ENCODE peak calls at places on chromosomes 13 and 19, in six cellular contexts. A is lower lobe of right lung; Q is colonic mucosa; N is CD8-positive, alpha-beta memory T cell; J is fibroblast of lung; C is small intestine. I is an unnamed sample. For H3K9me3, the result is how much of the 10 kb centered on the place peaks cover.

GRCh38 chr13:47661076-47661475 is 340.0 kb downstream of the SUCLA2 start:
- DNase-seq in N (no peak), C (no peak), A (no peak), Q (no peak), J (peak), I (no peak)

GRCh38 chr13:98650376-98651107 is 73.6 kb upstream of the STK24 start:
- DNase-seq in A (peak), J (no peak), Q (peak), N (no peak), C (peak), I (no peak)

GRCh38 chr13:48014359-48014758 is 13.3 kb upstream of the SUCLA2 start:
- DNase-seq in J (no peak), Q (no peak), C (no peak), A (no peak), N (no peak), I (no peak)

GRCh38 chr19:35828694-35829301 is 16.2 kb upstream of the PRODH2 start:
- DNase-seq in Q (peak), N (peak), C (peak), A (no peak), J (peak), I (no peak)

GRCh38 chr19:33467851-33468250 is 53.7 kb downstream of the PEPD start:
- DNase-seq in C (no peak), N (no peak), J (no peak), Q (no peak), A (peak), I (no peak)

GRCh38 chr13:44302233-44302632 is 71.4 kb upstream of the SERP2 start:
- DNase-seq in C (no peak), J (no peak), N (no peak), A (no peak), Q (no peak), I (no peak)

GRCh38 chr13:74052402-74052928 is 81.7 kb downstream of the KLF12 start:
- DNase-seq in N (no peak), Q (no peak), J (no peak), A (peak), C (no peak), I (no peak)

GRCh38 chr19:13621413-13621812 is 115.1 kb upstream of the CACNA1A start:
- DNase-seq in J (peak), C (peak), N (no peak), A (no peak), Q (no peak), I (no peak)

GRCh38 chr13:113948034-113948742 is 25.7 kb downstream of the C13orf46 start:
- DNase-seq in N (no peak), J (peak), C (no peak), Q (no peak), A (no peak), I (no peak)

GRCh38 chr19:40380199-40381037 is 9.6 kb downstream of the HIPK4 start:
- DNase-seq in C (no peak), J (no peak), Q (no peak), N (no peak), A (peak), I (no peak)

GRCh38 chr19:48836089-48837017 is at the start of gene HSD17B14:
- DNase-seq in N (no peak), C (no peak), Q (no peak), J (peak), A (no peak), I (peak)

GRCh38 chr19:48445256-48445605 is 552 bp upstream of the GRWD1 start:
- DNase-seq in C (no peak), Q (no peak), A (no peak), N (no peak), J (peak), I (no peak)

GRCh38 chr13:78603240-78603947 is at the start of gene POU4F1:
- DNase-seq in Q (peak), C (peak), J (peak), A (peak), N (peak), I (no peak)

GRCh38 chr19:30881281-30881680 is 468.0 kb downstream of the TSHZ3 start:
- DNase-seq in J (no peak), N (no peak), Q (no peak), A (no peak), C (no peak), I (no peak)

GRCh38 chr13:92592757-92593156 is 633.9 kb upstream of the GPC6 start:
- DNase-seq in C (no peak), A (no peak), N (no peak), J (no peak), Q (no peak), I (no peak)

GRCh38 chr13:24221007-24221406 is 60.5 kb downstream of the SPATA13 start:
- DNase-seq in J (no peak), C (no peak), Q (no peak), A (no peak), N (no peak), I (no peak)

GRCh38 chr13:112260108-112261055 is 115.8 kb upstream of the SPACA7 start:
- DNase-seq in C (no peak), N (no peak), J (no peak), A (no peak), Q (no peak), I (no peak)

GRCh38 chr13:106561551-106562170 is 6.3 kb downstream of the ARGLU1 start:
- DNase-seq in A (no peak), C (no peak), Q (no peak), J (no peak), N (no peak), I (no peak)

GRCh38 chr19:11797491-11797890 is 832 bp upstream of the ZNF491 start:
- DNase-seq in J (peak), C (peak), N (peak), A (peak), Q (peak), I (peak)

GRCh38 chr13:64446372-64446771 is 2783.8 kb downstream of the PCDH9 start:
- DNase-seq in N (no peak), J (no peak), A (no peak), Q (no peak), C (no peak), I (no peak)

GRCh38 chr13:34076943-34077703 is 259.2 kb downstream of the RFC3 start:
- DNase-seq in A (no peak), J (peak), N (no peak), C (peak), Q (no peak), I (no peak)

GRCh38 chr13:99150575-99151370 is 49.9 kb upstream of the UBAC2 start:
- DNase-seq in Q (no peak), N (no peak), J (peak), C (no peak), A (no peak), I (no peak)

GRCh38 chr13:31053896-31054295 is 107.8 kb downstream of the HSPH1 start:
- DNase-seq in Q (no peak), J (no peak), A (no peak), C (no peak), N (no peak), I (no peak)

GRCh38 chr19:10680545-10681135 is 20.6 kb upstream of the QTRT1 start:
- DNase-seq in A (no peak), N (no peak), C (no peak), Q (no peak), J (no peak), I (no peak)

GRCh38 chr13:109479991-109480696 is 306.2 kb downstream of the IRS2 start:
- DNase-seq in J (peak), N (no peak), Q (no peak), C (peak), A (no peak), I (no peak)

GRCh38 chr19:54470276-54470887 is 2.7 kb downstream of the CDC42EP5 start:
- DNase-seq in N (no peak), C (peak), J (no peak), A (no peak), Q (no peak), I (no peak)

GRCh38 chr13:32098275-32098674 is 66.7 kb downstream of the FRY start:
- DNase-seq in A (no peak), Q (no peak), N (no peak), C (no peak), J (no peak), I (no peak)

GRCh38 chr13:76729690-76730089 is 156.5 kb downstream of the KCTD12 start:
- DNase-seq in Q (no peak), C (no peak), N (no peak), A (no peak), J (no peak), I (no peak)

GRCh38 chr13:107680115-107680514 is 535.2 kb downstream of the LIG4 start:
- DNase-seq in J (peak), C (no peak), A (no peak), N (no peak), Q (no peak), I (no peak)

GRCh38 chr19:11115042-11115441 is 25.8 kb downstream of the LDLR start:
- DNase-seq in C (no peak), N (no peak), Q (no peak), J (no peak), A (no peak), I (no peak)

GRCh38 chr19:56637976-56638555 is 4.9 kb upstream of the SMIM17 start:
- DNase-seq in Q (peak), J (peak), N (no peak), C (peak), A (no peak), I (no peak)

GRCh38 chr19:45385392-45386221 is 15.2 kb upstream of the ERCC2 start:
- DNase-seq in C (no peak), J (no peak), A (no peak), N (no peak), Q (no peak), I (no peak)

GRCh38 chr13:44904982-44905381 is 84.3 kb downstream of the NUFIP1 start:
- DNase-seq in C (no peak), Q (peak), A (no peak), J (peak), N (no peak), I (peak)

GRCh38 chr19:49699364-49699763 is 8.4 kb downstream of the CPT1C start:
- DNase-seq in A (no peak), J (no peak), Q (no peak), C (no peak), N (no peak), I (no peak)

GRCh38 chr13:95898256-95898655 is 154.9 kb downstream of the UGGT2 start:
- DNase-seq in Q (no peak), N (no peak), A (no peak), J (no peak), C (no peak), I (no peak)

GRCh38 chr19:27793128-27793643 is 1419.8 kb downstream of the UQCRFS1 start:
- DNase-seq in A (peak), Q (peak), J (peak), C (peak), N (peak), I (peak)

GRCh38 chr13:100673376-100673830 is 1.2 kb downstream of the TMTC4 start:
- DNase-seq in J (no peak), A (no peak), Q (peak), C (no peak), N (no peak), I (no peak)

GRCh38 chr13:100063906-100064305 is 25.0 kb upstream of the PCCA start:
- DNase-seq in C (no peak), J (no peak), A (no peak), N (no peak), Q (no peak), I (no peak)

DNA sequence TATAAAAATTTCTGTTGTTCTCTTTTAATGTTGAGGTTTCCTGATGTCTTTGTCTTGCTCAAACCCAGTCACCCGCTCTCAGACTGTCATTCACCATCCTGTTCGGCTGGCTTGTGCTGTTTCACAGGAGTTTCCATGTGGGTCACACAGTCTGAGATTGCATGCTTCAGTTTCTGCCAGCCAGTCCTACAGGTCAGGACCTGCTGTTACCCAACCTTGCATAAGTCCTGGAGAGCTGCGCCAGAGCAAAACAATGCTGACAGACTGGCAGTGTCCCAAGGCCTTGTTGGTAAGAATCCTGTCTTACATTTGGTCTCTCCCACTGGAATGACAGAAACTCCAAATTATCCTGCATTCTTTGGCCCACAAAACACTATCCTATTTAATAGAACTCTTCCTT is 340.0 kb upstream of the SLITRK5 start:
- DNase-seq in J (peak), N (no peak), Q (no peak), C (no peak), A (no peak), I (no peak)
- H3K4me3 ChIP-seq in J (no peak), N (no peak), Q (no peak), C (no peak), A (no peak), I (no peak)

DNA sequence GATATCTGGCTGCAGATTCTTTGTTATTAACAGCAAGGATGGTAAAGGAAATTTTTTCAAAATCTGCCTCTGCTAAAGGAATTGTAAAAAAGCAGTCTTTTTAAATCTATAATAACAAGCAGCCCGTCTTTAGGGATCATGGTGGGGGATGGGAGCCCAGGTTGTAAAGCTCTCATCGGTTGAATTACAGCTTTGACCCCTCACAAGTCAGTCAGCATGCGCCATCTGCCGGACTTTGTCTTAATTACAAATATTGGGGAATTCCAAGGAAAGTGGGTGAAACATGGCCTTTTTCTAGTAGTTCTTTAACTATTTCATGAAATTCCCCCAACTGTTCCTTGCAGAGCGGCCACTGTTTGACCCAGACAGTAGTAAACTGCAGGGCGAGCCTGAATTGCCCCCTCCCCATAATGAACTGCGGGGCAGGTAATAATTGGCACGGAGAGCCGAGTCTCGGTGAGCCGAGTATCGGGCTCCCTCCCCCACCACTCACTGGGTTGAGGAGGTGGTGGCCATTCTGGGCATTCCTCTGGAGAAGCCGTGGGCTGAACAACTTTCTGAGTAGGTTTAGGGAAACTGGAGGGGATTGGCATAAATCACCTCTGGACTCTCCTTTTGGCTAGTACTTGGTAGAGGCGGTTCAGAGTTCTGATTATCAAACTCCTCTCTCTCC is 11.6 kb downstream of the ZNF578 start:
- DNase-seq in A (no peak), C (no peak), Q (no peak), J (no peak), N (no peak), I (no peak)
- H3K9me3 ChIP-seq in A (half or more), C (under half), Q (under half), J (under half), N (under half), I (half or more)

GRCh38 chr19:38413416-38413815 is 10.5 kb downstream of the FAM98C start:
- DNase-seq in N (no peak), J (no peak), Q (no peak), A (no peak), C (no peak), I (no peak)

GRCh38 chr19:38420935-38421334 is 5.1 kb downstream of the RASGRP4 start:
- DNase-seq in Q (no peak), N (no peak), A (no peak), C (no peak), J (no peak), I (no peak)

GRCh38 chr19:38417544-38418506 is 8.2 kb downstream of the RASGRP4 start:
- DNase-seq in Q (peak), A (peak), N (peak), J (peak), C (peak), I (peak)

GRCh38 chr19:38412961-38413360 is 10.1 kb downstream of the FAM98C start:
- DNase-seq in J (no peak), A (no peak), N (no peak), Q (no peak), C (no peak), I (no peak)

DNA sequence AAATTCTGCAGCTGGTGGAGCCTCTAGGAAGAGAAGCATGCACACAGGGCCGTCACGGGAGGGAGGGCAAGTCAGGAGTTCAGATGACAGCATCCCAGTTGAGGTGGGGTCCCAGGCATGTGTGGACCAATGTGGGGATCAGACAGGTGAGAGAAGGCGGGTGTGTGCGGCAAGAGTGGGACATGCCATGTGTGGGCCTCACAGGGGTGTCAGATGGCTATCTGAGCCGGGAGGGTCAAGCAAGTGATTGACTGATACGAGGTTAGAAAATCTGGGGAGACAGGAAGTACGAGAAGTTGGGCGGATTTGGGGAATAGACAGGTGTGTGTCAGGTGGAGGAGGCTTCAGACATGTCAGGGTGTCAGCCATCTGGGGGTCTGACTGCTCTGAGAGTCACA is 8.9 kb downstream of the RASGRP4 start:
- DNase-seq in J (no peak), N (no peak), C (no peak), A (no peak), Q (no peak), I (no peak)
- H3K4me3 ChIP-seq in J (no peak), N (no peak), C (no peak), A (no peak), Q (no peak), I (no peak)

DNA sequence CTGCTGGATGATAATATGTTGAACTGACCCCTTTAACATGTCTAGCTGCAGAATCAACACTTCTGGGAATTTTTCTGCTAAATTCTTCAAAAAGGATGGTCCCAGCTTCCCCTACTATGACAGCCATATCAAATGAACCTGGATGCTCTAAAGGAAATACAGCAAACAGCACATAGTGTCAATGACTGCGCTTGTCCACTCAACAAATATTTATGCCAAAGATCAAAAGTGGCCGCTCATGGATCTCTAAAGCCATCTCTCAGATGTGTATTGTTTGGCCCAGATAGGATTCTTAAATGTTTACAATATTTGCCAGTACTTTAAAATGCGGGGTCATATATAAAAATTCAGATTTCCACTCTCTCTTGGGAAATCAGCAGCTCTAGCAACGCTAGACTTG is 3.3 kb downstream of the TBC1D4 start:
- DNase-seq in N (no peak), J (no peak), Q (no peak), C (no peak), A (no peak), I (no peak)
- H3K9me3 ChIP-seq in N (under half), J (under half), Q (under half), C (under half), A (under half), I (under half)

DNA sequence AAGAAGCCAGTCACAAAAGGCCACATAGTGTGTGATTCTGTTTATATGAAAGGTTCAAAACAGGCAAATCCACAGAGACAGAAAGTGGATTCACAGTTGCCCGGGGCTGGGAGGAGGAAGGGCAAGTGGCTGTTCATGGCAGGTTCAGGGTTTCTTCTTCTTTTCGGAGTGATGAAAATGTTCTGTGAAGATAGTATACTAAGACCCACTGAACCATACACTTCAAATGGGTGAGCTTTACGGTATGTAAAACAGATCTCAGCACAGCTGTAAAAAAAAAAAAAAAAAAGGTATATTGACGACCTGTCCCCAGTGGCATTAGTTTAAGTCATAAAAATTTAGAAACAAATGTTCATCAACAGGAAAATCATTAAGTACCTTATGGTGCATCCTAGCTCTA is 32.2 kb downstream of the RFX2 start:
- DNase-seq in Q (no peak), J (no peak), C (no peak), N (no peak), A (no peak), I (no peak)
- H3K4me3 ChIP-seq in Q (no peak), J (no peak), C (no peak), N (no peak), A (no peak), I (no peak)

DNA sequence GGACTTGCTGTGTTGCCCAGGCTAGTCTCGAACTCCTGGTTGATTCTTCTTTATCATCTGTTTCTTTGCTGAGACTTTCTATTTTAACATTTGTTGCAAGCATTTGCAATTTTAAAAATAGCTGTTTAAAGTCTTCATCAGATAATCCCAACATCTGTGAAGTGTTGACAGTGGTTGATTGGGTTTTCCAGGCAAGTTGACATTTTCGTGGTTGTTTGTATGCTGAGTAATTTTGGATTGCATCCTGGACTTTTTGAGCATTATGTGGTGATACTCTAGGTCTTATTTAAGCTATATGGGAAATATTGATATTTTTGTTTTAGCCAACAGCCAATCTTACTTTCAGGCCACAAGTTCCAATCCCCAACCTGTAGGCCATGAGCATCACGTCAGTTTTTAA is 25.1 kb downstream of the AP1M1 start:
- DNase-seq in C (no peak), N (no peak), J (peak), A (no peak), Q (no peak), I (no peak)
- H3K9me3 ChIP-seq in C (under half), N (under half), J (under half), A (under half), Q (under half), I (under half)

DNA sequence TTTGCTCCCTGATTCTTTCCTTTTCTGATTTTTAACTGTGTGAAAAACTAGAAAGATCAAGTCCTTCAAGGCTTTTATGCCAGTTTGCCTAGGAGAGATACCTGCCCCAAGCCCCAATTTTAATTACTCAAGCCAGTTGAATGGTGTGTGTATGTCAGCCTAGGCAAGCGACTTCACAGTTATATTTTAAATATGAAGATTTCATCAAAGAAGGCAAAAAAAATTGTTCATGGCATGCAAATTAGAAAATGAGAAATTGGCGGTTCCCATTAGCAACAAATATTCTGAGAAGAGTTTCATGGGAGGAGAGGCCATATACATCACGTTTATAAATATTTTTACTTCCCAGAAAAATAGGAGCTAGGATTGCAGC is 167.6 kb downstream of the SLC7A1 start:
- DNase-seq in A (no peak), N (no peak), C (no peak), J (no peak), Q (no peak), I (no peak)
- H3K4me3 ChIP-seq in A (peak), N (no peak), C (no peak), J (no peak), Q (no peak), I (peak)

GRCh38 chr19:53409505-53410204 is 14.7 kb downstream of the ZNF765 start:
- DNase-seq in J (no peak), C (no peak), N (no peak), A (no peak), Q (no peak), I (no peak)
- H3K9me3 ChIP-seq in J (under half), C (under half), N (half or more), A (half or more), Q (under half), I (under half)

I was measured in sigmoid colon.